ENCODE peak calls at places on chromosomes 16 and 17, in eight cellular contexts. One of them, this sample, is unnamed.

GRCh38 chr17:48505788-48506187 is 25.0 kb downstream of the HOXB1 start:
- DNase-seq in mesothelial cell of epicardium: no peak
- DNase-seq in stimulated activated CD4-positive, alpha-beta T cell treated with anti-CD3 and anti-CD28 coated beads, Interleukin-2, amount 100 ng/mL, for 24 hours: no peak
- DNase-seq in central memory CD4-positive, alpha-beta T cell: peak
- DNase-seq in tibial nerve: no peak
- DNase-seq in HTR-8/SVneo: peak
- DNase-seq in NCI-H2081: peak
- DNase-seq in fibroblast of the conjunctiva: no peak
- DNase-seq in this sample: no peak

GRCh38 chr17:1031711-1032110 is 34.8 kb downstream of the TIMM22 start:
- DNase-seq in fibroblast of the conjunctiva: no peak
- DNase-seq in NCI-H2081: no peak
- DNase-seq in tibial nerve: no peak
- DNase-seq in stimulated activated CD4-positive, alpha-beta T cell treated with anti-CD3 and anti-CD28 coated beads, Interleukin-2, amount 100 ng/mL, for 24 hours: no peak
- DNase-seq in HTR-8/SVneo: no peak
- DNase-seq in mesothelial cell of epicardium: no peak
- DNase-seq in central memory CD4-positive, alpha-beta T cell: no peak
- DNase-seq in this sample: no peak

GRCh38 chr17:72931163-72931562 is 161.3 kb downstream of the SLC39A11 start:
- DNase-seq in mesothelial cell of epicardium: no peak
- DNase-seq in fibroblast of the conjunctiva: no peak
- DNase-seq in NCI-H2081: no peak
- DNase-seq in HTR-8/SVneo: no peak
- DNase-seq in tibial nerve: no peak
- DNase-seq in central memory CD4-positive, alpha-beta T cell: no peak
- DNase-seq in stimulated activated CD4-positive, alpha-beta T cell treated with anti-CD3 and anti-CD28 coated beads, Interleukin-2, amount 100 ng/mL, for 24 hours: peak
- DNase-seq in this sample: no peak

GRCh38 chr16:22188595-22189442 is 17.3 kb upstream of the EEF2K start:
- DNase-seq in mesothelial cell of epicardium: peak
- DNase-seq in HTR-8/SVneo: peak
- DNase-seq in tibial nerve: peak
- DNase-seq in fibroblast of the conjunctiva: peak
- DNase-seq in NCI-H2081: peak
- DNase-seq in central memory CD4-positive, alpha-beta T cell: peak
- DNase-seq in stimulated activated CD4-positive, alpha-beta T cell treated with anti-CD3 and anti-CD28 coated beads, Interleukin-2, amount 100 ng/mL, for 24 hours: peak
- DNase-seq in this sample: no peak

GRCh38 chr16:55552621-55553020 is 13.9 kb upstream of the CAPNS2 start:
- DNase-seq in tibial nerve: no peak
- DNase-seq in HTR-8/SVneo: peak
- DNase-seq in central memory CD4-positive, alpha-beta T cell: no peak
- DNase-seq in stimulated activated CD4-positive, alpha-beta T cell treated with anti-CD3 and anti-CD28 coated beads, Interleukin-2, amount 100 ng/mL, for 24 hours: no peak
- DNase-seq in fibroblast of the conjunctiva: no peak
- DNase-seq in mesothelial cell of epicardium: no peak
- DNase-seq in NCI-H2081: no peak
- DNase-seq in this sample: no peak

GRCh38 chr17:4583796-4584124 is 569 bp upstream of the SMTNL2 start:
- DNase-seq in central memory CD4-positive, alpha-beta T cell: no peak
- DNase-seq in NCI-H2081: no peak
- DNase-seq in fibroblast of the conjunctiva: no peak
- DNase-seq in tibial nerve: no peak
- DNase-seq in mesothelial cell of epicardium: no peak
- DNase-seq in HTR-8/SVneo: peak
- DNase-seq in stimulated activated CD4-positive, alpha-beta T cell treated with anti-CD3 and anti-CD28 coated beads, Interleukin-2, amount 100 ng/mL, for 24 hours: no peak
- DNase-seq in this sample: no peak

GRCh38 chr16:12412252-12412651 is 391.4 kb downstream of the CPPED1 start:
- DNase-seq in NCI-H2081: no peak
- DNase-seq in HTR-8/SVneo: no peak
- DNase-seq in mesothelial cell of epicardium: no peak
- DNase-seq in tibial nerve: no peak
- DNase-seq in central memory CD4-positive, alpha-beta T cell: no peak
- DNase-seq in fibroblast of the conjunctiva: no peak
- DNase-seq in stimulated activated CD4-positive, alpha-beta T cell treated with anti-CD3 and anti-CD28 coated beads, Interleukin-2, amount 100 ng/mL, for 24 hours: no peak
- DNase-seq in this sample: no peak

GRCh38 chr17:1577657-1578428 is 15.3 kb upstream of the PITPNA start:
- DNase-seq in tibial nerve: no peak
- DNase-seq in fibroblast of the conjunctiva: no peak
- DNase-seq in stimulated activated CD4-positive, alpha-beta T cell treated with anti-CD3 and anti-CD28 coated beads, Interleukin-2, amount 100 ng/mL, for 24 hours: no peak
- DNase-seq in central memory CD4-positive, alpha-beta T cell: no peak
- DNase-seq in NCI-H2081: no peak
- DNase-seq in mesothelial cell of epicardium: no peak
- DNase-seq in HTR-8/SVneo: no peak
- DNase-seq in this sample: no peak

GRCh38 chr16:85423186-85423550 is 190.0 kb upstream of the GSE1 start:
- DNase-seq in stimulated activated CD4-positive, alpha-beta T cell treated with anti-CD3 and anti-CD28 coated beads, Interleukin-2, amount 100 ng/mL, for 24 hours: no peak
- DNase-seq in tibial nerve: no peak
- DNase-seq in fibroblast of the conjunctiva: no peak
- DNase-seq in NCI-H2081: no peak
- DNase-seq in mesothelial cell of epicardium: peak
- DNase-seq in central memory CD4-positive, alpha-beta T cell: no peak
- DNase-seq in HTR-8/SVneo: no peak
- DNase-seq in this sample: no peak

GRCh38 chr17:61260061-61260797 is 139.4 kb upstream of the TBX2 start:
- DNase-seq in HTR-8/SVneo: no peak
- DNase-seq in central memory CD4-positive, alpha-beta T cell: no peak
- DNase-seq in NCI-H2081: no peak
- DNase-seq in mesothelial cell of epicardium: no peak
- DNase-seq in stimulated activated CD4-positive, alpha-beta T cell treated with anti-CD3 and anti-CD28 coated beads, Interleukin-2, amount 100 ng/mL, for 24 hours: no peak
- DNase-seq in tibial nerve: no peak
- DNase-seq in fibroblast of the conjunctiva: no peak
- DNase-seq in this sample: no peak

GRCh38 chr17:55607736-55608341 is 96.6 kb upstream of the SMIM36 start:
- DNase-seq in HTR-8/SVneo: no peak
- DNase-seq in tibial nerve: peak
- DNase-seq in mesothelial cell of epicardium: no peak
- DNase-seq in fibroblast of the conjunctiva: peak
- DNase-seq in stimulated activated CD4-positive, alpha-beta T cell treated with anti-CD3 and anti-CD28 coated beads, Interleukin-2, amount 100 ng/mL, for 24 hours: no peak
- DNase-seq in central memory CD4-positive, alpha-beta T cell: no peak
- DNase-seq in NCI-H2081: no peak
- DNase-seq in this sample: no peak

GRCh38 chr16:50133214-50133613 is 19.9 kb upstream of the TENT4B start:
- DNase-seq in HTR-8/SVneo: no peak
- DNase-seq in NCI-H2081: no peak
- DNase-seq in stimulated activated CD4-positive, alpha-beta T cell treated with anti-CD3 and anti-CD28 coated beads, Interleukin-2, amount 100 ng/mL, for 24 hours: no peak
- DNase-seq in fibroblast of the conjunctiva: no peak
- DNase-seq in central memory CD4-positive, alpha-beta T cell: no peak
- DNase-seq in mesothelial cell of epicardium: no peak
- DNase-seq in tibial nerve: no peak
- DNase-seq in this sample: no peak

GRCh38 chr17:40598928-40599627 is 33.8 kb upstream of the CCR7 start:
- DNase-seq in stimulated activated CD4-positive, alpha-beta T cell treated with anti-CD3 and anti-CD28 coated beads, Interleukin-2, amount 100 ng/mL, for 24 hours: peak
- DNase-seq in central memory CD4-positive, alpha-beta T cell: peak
- DNase-seq in HTR-8/SVneo: no peak
- DNase-seq in NCI-H2081: no peak
- DNase-seq in tibial nerve: peak
- DNase-seq in fibroblast of the conjunctiva: peak
- DNase-seq in mesothelial cell of epicardium: no peak
- DNase-seq in this sample: no peak

GRCh38 chr16:79601092-79601977 is 798 bp upstream of the MAF start:
- DNase-seq in HTR-8/SVneo: no peak
- DNase-seq in tibial nerve: no peak
- DNase-seq in NCI-H2081: no peak
- DNase-seq in mesothelial cell of epicardium: no peak
- DNase-seq in central memory CD4-positive, alpha-beta T cell: no peak
- DNase-seq in stimulated activated CD4-positive, alpha-beta T cell treated with anti-CD3 and anti-CD28 coated beads, Interleukin-2, amount 100 ng/mL, for 24 hours: peak
- DNase-seq in fibroblast of the conjunctiva: no peak
- DNase-seq in this sample: no peak

GRCh38 chr17:40070895-40071719 is 8.3 kb downstream of the THRA start:
- DNase-seq in tibial nerve: peak
- DNase-seq in mesothelial cell of epicardium: no peak
- DNase-seq in fibroblast of the conjunctiva: no peak
- DNase-seq in stimulated activated CD4-positive, alpha-beta T cell treated with anti-CD3 and anti-CD28 coated beads, Interleukin-2, amount 100 ng/mL, for 24 hours: no peak
- DNase-seq in NCI-H2081: no peak
- DNase-seq in central memory CD4-positive, alpha-beta T cell: no peak
- DNase-seq in HTR-8/SVneo: no peak
- DNase-seq in this sample: no peak

GRCh38 chr17:18921912-18922451 is 30.0 kb upstream of the SLC5A10 start:
- DNase-seq in NCI-H2081: no peak
- DNase-seq in HTR-8/SVneo: no peak
- DNase-seq in tibial nerve: no peak
- DNase-seq in mesothelial cell of epicardium: no peak
- DNase-seq in fibroblast of the conjunctiva: no peak
- DNase-seq in stimulated activated CD4-positive, alpha-beta T cell treated with anti-CD3 and anti-CD28 coated beads, Interleukin-2, amount 100 ng/mL, for 24 hours: peak
- DNase-seq in central memory CD4-positive, alpha-beta T cell: no peak
- DNase-seq in this sample: no peak

GRCh38 chr16:60304725-60305124 is 1570.6 kb upstream of the GOT2 start:
- DNase-seq in stimulated activated CD4-positive, alpha-beta T cell treated with anti-CD3 and anti-CD28 coated beads, Interleukin-2, amount 100 ng/mL, for 24 hours: no peak
- DNase-seq in mesothelial cell of epicardium: no peak
- DNase-seq in HTR-8/SVneo: no peak
- DNase-seq in NCI-H2081: no peak
- DNase-seq in central memory CD4-positive, alpha-beta T cell: no peak
- DNase-seq in fibroblast of the conjunctiva: no peak
- DNase-seq in tibial nerve: no peak
- DNase-seq in this sample: no peak

GRCh38 chr16:56450275-56450889 is 750 bp downstream of the NUDT21 start:
- DNase-seq in mesothelial cell of epicardium: no peak
- DNase-seq in HTR-8/SVneo: no peak
- DNase-seq in fibroblast of the conjunctiva: no peak
- DNase-seq in central memory CD4-positive, alpha-beta T cell: no peak
- DNase-seq in tibial nerve: no peak
- DNase-seq in stimulated activated CD4-positive, alpha-beta T cell treated with anti-CD3 and anti-CD28 coated beads, Interleukin-2, amount 100 ng/mL, for 24 hours: peak
- DNase-seq in NCI-H2081: no peak
- DNase-seq in this sample: no peak

GRCh38 chr17:81712468-81713003 is 452 bp downstream of the SLC25A10 start:
- DNase-seq in central memory CD4-positive, alpha-beta T cell: no peak
- DNase-seq in tibial nerve: no peak
- DNase-seq in mesothelial cell of epicardium: no peak
- DNase-seq in stimulated activated CD4-positive, alpha-beta T cell treated with anti-CD3 and anti-CD28 coated beads, Interleukin-2, amount 100 ng/mL, for 24 hours: no peak
- DNase-seq in NCI-H2081: peak
- DNase-seq in fibroblast of the conjunctiva: no peak
- DNase-seq in HTR-8/SVneo: no peak
- DNase-seq in this sample: no peak

GRCh38 chr17:76872221-76872873 is 4.1 kb downstream of the MGAT5B start:
- DNase-seq in NCI-H2081: no peak
- DNase-seq in tibial nerve: no peak
- DNase-seq in stimulated activated CD4-positive, alpha-beta T cell treated with anti-CD3 and anti-CD28 coated beads, Interleukin-2, amount 100 ng/mL, for 24 hours: peak
- DNase-seq in central memory CD4-positive, alpha-beta T cell: no peak
- DNase-seq in HTR-8/SVneo: peak
- DNase-seq in mesothelial cell of epicardium: no peak
- DNase-seq in fibroblast of the conjunctiva: peak
- DNase-seq in this sample: no peak

GRCh38 chr16:12260647-12261262 is 284.2 kb downstream of the SNX29 start:
- DNase-seq in stimulated activated CD4-positive, alpha-beta T cell treated with anti-CD3 and anti-CD28 coated beads, Interleukin-2, amount 100 ng/mL, for 24 hours: no peak
- DNase-seq in mesothelial cell of epicardium: no peak
- DNase-seq in central memory CD4-positive, alpha-beta T cell: no peak
- DNase-seq in tibial nerve: no peak
- DNase-seq in fibroblast of the conjunctiva: no peak
- DNase-seq in NCI-H2081: no peak
- DNase-seq in HTR-8/SVneo: no peak
- DNase-seq in this sample: peak

GRCh38 chr17:21213005-21213404 is 956 bp downstream of the TMEM11 start:
- DNase-seq in NCI-H2081: no peak
- DNase-seq in fibroblast of the conjunctiva: no peak
- DNase-seq in tibial nerve: no peak
- DNase-seq in HTR-8/SVneo: no peak
- DNase-seq in stimulated activated CD4-positive, alpha-beta T cell treated with anti-CD3 and anti-CD28 coated beads, Interleukin-2, amount 100 ng/mL, for 24 hours: no peak
- DNase-seq in mesothelial cell of epicardium: no peak
- DNase-seq in central memory CD4-positive, alpha-beta T cell: no peak
- DNase-seq in this sample: no peak

GRCh38 chr16:85531516-85531915 is 81.6 kb upstream of the GSE1 start:
- DNase-seq in mesothelial cell of epicardium: no peak
- DNase-seq in stimulated activated CD4-positive, alpha-beta T cell treated with anti-CD3 and anti-CD28 coated beads, Interleukin-2, amount 100 ng/mL, for 24 hours: no peak
- DNase-seq in central memory CD4-positive, alpha-beta T cell: no peak
- DNase-seq in tibial nerve: no peak
- DNase-seq in NCI-H2081: no peak
- DNase-seq in HTR-8/SVneo: no peak
- DNase-seq in fibroblast of the conjunctiva: no peak
- DNase-seq in this sample: no peak

This sample was measured in iPS DF 6.9.